ENCODE peak calls at places on chromosome 3, in nine cellular contexts. V, X, P, O, N, A, I, H and Y are unnamed samples.

GRCh38 chr3:32334675-32335074 is 57.0 kb upstream of the CMTM7 start:
- DNase-seq in P (no peak), X (no peak), N (peak), H (peak), V (no peak), I (no peak), O (no peak), A (no peak), Y (no peak)

GRCh38 chr3:141561426-141562034 is 74.7 kb downstream of the RASA2 start:
- DNase-seq in V (no peak), A (peak), P (peak), H (peak), N (peak), I (no peak), X (peak), O (peak), Y (no peak)

GRCh38 chr3:39166932-39167532 is 13.6 kb upstream of the CSRNP1 start:
- DNase-seq in A (peak), I (no peak), H (peak), X (peak), N (peak), O (peak), V (peak), P (peak), Y (peak)

GRCh38 chr3:135878501-135878900 is 87.0 kb upstream of the PPP2R3A start:
- DNase-seq in X (no peak), I (no peak), P (no peak), N (peak), H (peak), V (no peak), A (no peak), O (no peak), Y (no peak)

GRCh38 chr3:186365202-186365974 is 3.4 kb upstream of the DGKG start:
- DNase-seq in P (peak), O (no peak), I (peak), N (no peak), A (peak), V (no peak), H (peak), X (no peak), Y (no peak)

GRCh38 chr3:171181907-171182690 is 155.6 kb upstream of the SLC2A2 start:
- DNase-seq in O (peak), X (peak), I (no peak), A (no peak), P (peak), H (peak), N (peak), V (no peak), Y (no peak)

GRCh38 chr3:187954486-187955075 is 199.4 kb upstream of the LPP start:
- DNase-seq in N (peak), O (no peak), P (peak), I (no peak), X (peak), V (peak), A (peak), H (no peak), Y (no peak)

GRCh38 chr3:152976232-152976631 is 141.3 kb downstream of the P2RY1 start:
- DNase-seq in H (no peak), X (no peak), O (no peak), V (no peak), N (no peak), A (no peak), P (no peak), I (no peak), Y (no peak)

GRCh38 chr3:170107926-170108325 is 70.1 kb downstream of the GPR160 start:
- DNase-seq in I (no peak), O (no peak), X (no peak), H (no peak), V (peak), A (no peak), N (peak), P (peak), Y (no peak)

GRCh38 chr3:184345678-184346144 is 8.3 kb downstream of the FAM131A start:
- DNase-seq in O (peak), V (no peak), P (peak), I (peak), A (peak), N (peak), H (peak), X (no peak), Y (peak)

DNA sequence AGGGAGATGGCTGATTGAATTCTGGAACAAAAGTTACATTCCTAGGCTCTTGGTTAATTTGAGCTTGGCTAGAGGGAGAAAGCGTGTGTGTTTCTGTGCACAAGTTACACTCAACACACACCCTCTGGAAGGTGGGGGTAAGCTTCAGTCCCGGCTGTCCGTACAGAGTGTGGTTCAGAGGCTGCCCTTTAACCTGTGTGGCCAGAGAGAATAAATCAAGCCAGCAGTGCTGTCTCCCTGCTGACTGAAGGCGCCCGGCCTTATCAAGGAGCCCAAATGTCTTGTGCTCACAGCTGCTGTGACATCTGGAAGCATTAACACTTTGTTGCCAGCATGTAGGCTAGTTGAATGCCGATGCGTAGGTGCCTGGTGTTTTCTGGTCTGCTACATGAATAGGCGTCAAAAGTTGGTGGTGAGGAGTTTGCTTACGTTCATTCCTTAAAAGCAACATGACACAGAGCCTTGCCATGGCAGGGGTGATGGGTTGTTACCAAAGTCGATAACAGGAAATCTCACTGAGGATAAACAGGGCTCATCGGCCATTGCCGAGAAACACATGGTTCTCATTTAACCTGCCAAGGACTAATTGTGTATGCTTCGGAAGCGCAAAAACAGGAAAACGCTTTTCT is 96.0 kb upstream of the CTDSPL start:
- DNase-seq in X (no peak), N (no peak), O (peak), P (peak), H (no peak), V (no peak), I (peak), A (no peak), Y (no peak)
- H3K4me3 ChIP-seq in X (no peak), N (no peak), O (no peak), P (no peak), H (no peak), V (no peak), I (peak), A (no peak), Y (no peak)

GRCh38 chr3:98574157-98574556 is 19.3 kb downstream of the CPOX start:
- DNase-seq in I (no peak), N (no peak), H (no peak), O (no peak), X (no peak), V (no peak), A (no peak), P (no peak), Y (no peak)

GRCh38 chr3:98567646-98568280 is 25.6 kb downstream of the CPOX start:
- DNase-seq in N (no peak), O (no peak), V (no peak), P (no peak), H (no peak), I (no peak), A (no peak), X (no peak), Y (no peak)

GRCh38 chr3:98568402-98568801 is 25.0 kb downstream of the CPOX start:
- DNase-seq in N (no peak), O (no peak), X (no peak), I (no peak), P (no peak), H (no peak), V (no peak), A (no peak), Y (no peak)

GRCh38 chr3:98577178-98577895 is 16.1 kb downstream of the CPOX start:
- DNase-seq in V (peak), H (peak), P (peak), N (peak), A (no peak), O (no peak), X (peak), I (no peak), Y (no peak)

GRCh38 chr3:98573231-98573728 is 20.1 kb downstream of the CPOX start:
- DNase-seq in O (no peak), V (no peak), H (peak), I (no peak), P (no peak), N (peak), A (no peak), X (no peak), Y (no peak)
- H3K4me3 ChIP-seq in O (no peak), V (no peak), H (no peak), I (no peak), P (no peak), N (no peak), A (no peak), X (no peak), Y (no peak)

DNA sequence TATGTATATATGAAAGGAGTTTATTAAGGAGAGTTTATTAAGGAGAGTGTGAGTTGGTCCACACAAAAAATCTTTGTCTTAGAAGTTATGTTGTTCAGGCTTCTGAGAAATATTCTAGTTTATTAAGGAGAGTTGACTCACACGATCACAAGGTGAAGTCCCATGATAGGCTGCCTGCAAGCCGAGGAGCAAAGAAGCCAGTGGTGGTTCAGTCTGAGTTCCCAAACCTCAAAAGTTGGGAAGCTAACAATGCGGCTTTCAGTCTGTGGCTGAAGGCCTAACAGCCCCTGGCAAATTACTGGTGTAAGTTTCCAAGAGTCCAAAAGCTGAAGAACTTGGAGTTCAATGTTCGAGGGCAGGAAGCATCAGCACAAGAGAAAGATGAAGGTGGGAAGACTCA is 42.4 kb upstream of the DAZL start:
- DNase-seq in I (no peak), H (no peak), X (no peak), P (no peak), V (no peak), A (no peak), N (no peak), O (no peak), Y (no peak)
- H3K4me3 ChIP-seq in I (no peak), H (no peak), X (no peak), P (no peak), V (no peak), A (no peak), N (no peak), O (no peak), Y (no peak)

DNA sequence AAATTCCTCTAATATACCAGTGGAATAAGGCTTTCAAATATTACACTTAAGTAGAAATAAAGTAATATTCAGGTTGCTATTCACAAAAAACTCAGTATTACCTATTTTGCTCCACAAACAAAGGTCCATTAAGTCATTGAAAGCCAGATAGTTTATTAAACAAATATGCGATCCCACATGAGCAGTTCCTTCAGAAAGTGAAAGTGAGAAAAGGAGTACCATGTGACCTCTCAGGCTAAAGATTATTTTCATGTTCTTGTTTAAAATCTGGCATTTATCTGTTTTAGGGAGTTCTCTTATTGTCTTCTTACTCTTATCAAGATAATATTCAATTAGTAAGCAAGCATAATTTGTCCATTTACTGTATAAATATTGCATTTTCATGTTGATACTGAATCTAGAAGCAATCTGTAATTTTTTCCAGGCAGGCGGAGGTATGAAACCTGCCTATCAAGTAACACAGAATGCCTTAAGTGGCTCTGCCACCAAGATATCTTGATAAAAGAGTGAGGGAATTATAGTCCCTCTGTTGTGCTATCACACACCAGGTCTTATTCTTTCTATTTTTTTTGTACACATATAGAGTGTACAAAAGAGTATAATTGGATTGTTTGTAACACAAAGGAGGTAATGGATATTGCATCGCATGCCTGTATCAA is 20.1 kb upstream of the PLSCR5 start:
- DNase-seq in P (no peak), H (peak), X (no peak), I (no peak), V (no peak), N (peak), A (no peak), O (no peak), Y (no peak)
- H3K4me3 ChIP-seq in P (no peak), H (peak), X (no peak), I (peak), V (no peak), N (peak), A (no peak), O (peak), Y (no peak)